ENCODE peak calls at places on chromosomes 16 and 17, in ten cellular contexts. One of them, this sample, is unnamed.

GRCh38 chr17:14015286-14015685 is 54.0 kb upstream of the COX10 start:
- DNase-seq in putamen: no peak
- DNase-seq in left ventricle myocardium inferior: no peak
- DNase-seq in type B pancreatic cell: no peak
- DNase-seq in activated T-helper 1 cell treated with Interleukin-2 at 50 U/mL for 16 hours: no peak
- DNase-seq in GM04504: no peak
- DNase-seq in adrenal gland: no peak
- DNase-seq in omental fat pad: no peak
- DNase-seq in hepatic stellate cell: no peak
- DNase-seq in nephron progenitor cell: no peak
- DNase-seq in this sample: no peak

GRCh38 chr17:66964930-66965800 is 658 bp downstream of the CACNG4 start:
- DNase-seq in adrenal gland: no peak
- DNase-seq in putamen: no peak
- DNase-seq in hepatic stellate cell: no peak
- DNase-seq in omental fat pad: no peak
- DNase-seq in nephron progenitor cell: peak
- DNase-seq in GM04504: no peak
- DNase-seq in left ventricle myocardium inferior: no peak
- DNase-seq in type B pancreatic cell: no peak
- DNase-seq in activated T-helper 1 cell treated with Interleukin-2 at 50 U/mL for 16 hours: no peak
- DNase-seq in this sample: no peak

GRCh38 chr17:4536259-4536741 is 18.9 kb downstream of the MYBBP1A start:
- DNase-seq in omental fat pad: no peak
- DNase-seq in hepatic stellate cell: no peak
- DNase-seq in type B pancreatic cell: no peak
- DNase-seq in adrenal gland: no peak
- DNase-seq in GM04504: no peak
- DNase-seq in activated T-helper 1 cell treated with Interleukin-2 at 50 U/mL for 16 hours: no peak
- DNase-seq in putamen: no peak
- DNase-seq in left ventricle myocardium inferior: no peak
- DNase-seq in nephron progenitor cell: no peak
- DNase-seq in this sample: no peak

GRCh38 chr17:35183332-35183731 is 10.9 kb downstream of the SLC35G3 start:
- DNase-seq in putamen: no peak
- DNase-seq in type B pancreatic cell: no peak
- DNase-seq in GM04504: no peak
- DNase-seq in activated T-helper 1 cell treated with Interleukin-2 at 50 U/mL for 16 hours: no peak
- DNase-seq in nephron progenitor cell: no peak
- DNase-seq in omental fat pad: no peak
- DNase-seq in hepatic stellate cell: no peak
- DNase-seq in left ventricle myocardium inferior: no peak
- DNase-seq in adrenal gland: no peak
- DNase-seq in this sample: no peak

GRCh38 chr16:88651989-88652762 is 1.3 kb upstream of the CYBA start:
- DNase-seq in left ventricle myocardium inferior: no peak
- DNase-seq in hepatic stellate cell: no peak
- DNase-seq in activated T-helper 1 cell treated with Interleukin-2 at 50 U/mL for 16 hours: no peak
- DNase-seq in type B pancreatic cell: no peak
- DNase-seq in putamen: no peak
- DNase-seq in GM04504: no peak
- DNase-seq in nephron progenitor cell: no peak
- DNase-seq in adrenal gland: no peak
- DNase-seq in omental fat pad: no peak
- DNase-seq in this sample: no peak

GRCh38 chr17:36979585-36979941 is 30.8 kb downstream of the AATF start:
- DNase-seq in hepatic stellate cell: no peak
- DNase-seq in left ventricle myocardium inferior: no peak
- DNase-seq in nephron progenitor cell: no peak
- DNase-seq in omental fat pad: no peak
- DNase-seq in GM04504: no peak
- DNase-seq in activated T-helper 1 cell treated with Interleukin-2 at 50 U/mL for 16 hours: no peak
- DNase-seq in type B pancreatic cell: no peak
- DNase-seq in adrenal gland: no peak
- DNase-seq in putamen: no peak
- DNase-seq in this sample: no peak

GRCh38 chr17:35793257-35793656 is 2.2 kb downstream of the MMP28 start:
- DNase-seq in GM04504: no peak
- DNase-seq in adrenal gland: no peak
- DNase-seq in omental fat pad: no peak
- DNase-seq in nephron progenitor cell: no peak
- DNase-seq in type B pancreatic cell: no peak
- DNase-seq in putamen: no peak
- DNase-seq in hepatic stellate cell: no peak
- DNase-seq in activated T-helper 1 cell treated with Interleukin-2 at 50 U/mL for 16 hours: no peak
- DNase-seq in left ventricle myocardium inferior: no peak
- DNase-seq in this sample: no peak

GRCh38 chr16:65068151-65068740 is 53.6 kb downstream of the CDH11 start:
- DNase-seq in putamen: peak
- DNase-seq in hepatic stellate cell: peak
- DNase-seq in left ventricle myocardium inferior: no peak
- DNase-seq in activated T-helper 1 cell treated with Interleukin-2 at 50 U/mL for 16 hours: no peak
- DNase-seq in omental fat pad: no peak
- DNase-seq in adrenal gland: peak
- DNase-seq in type B pancreatic cell: no peak
- DNase-seq in GM04504: peak
- DNase-seq in nephron progenitor cell: no peak
- DNase-seq in this sample: no peak

GRCh38 chr16:69073181-69073669 is 32.2 kb upstream of the HAS3 start:
- DNase-seq in omental fat pad: no peak
- DNase-seq in nephron progenitor cell: no peak
- DNase-seq in type B pancreatic cell: no peak
- DNase-seq in GM04504: peak
- DNase-seq in left ventricle myocardium inferior: no peak
- DNase-seq in adrenal gland: peak
- DNase-seq in hepatic stellate cell: peak
- DNase-seq in activated T-helper 1 cell treated with Interleukin-2 at 50 U/mL for 16 hours: no peak
- DNase-seq in putamen: no peak
- DNase-seq in this sample: no peak

GRCh38 chr17:57670769-57671545 is 74.1 kb downstream of the CCDC182 start:
- DNase-seq in GM04504: no peak
- DNase-seq in adrenal gland: no peak
- DNase-seq in nephron progenitor cell: no peak
- DNase-seq in putamen: no peak
- DNase-seq in hepatic stellate cell: no peak
- DNase-seq in activated T-helper 1 cell treated with Interleukin-2 at 50 U/mL for 16 hours: no peak
- DNase-seq in omental fat pad: no peak
- DNase-seq in type B pancreatic cell: peak
- DNase-seq in left ventricle myocardium inferior: no peak
- DNase-seq in this sample: no peak

GRCh38 chr17:9668532-9668931 is 23.2 kb downstream of the USP43 start:
- DNase-seq in omental fat pad: no peak
- DNase-seq in putamen: no peak
- DNase-seq in adrenal gland: no peak
- DNase-seq in activated T-helper 1 cell treated with Interleukin-2 at 50 U/mL for 16 hours: no peak
- DNase-seq in GM04504: no peak
- DNase-seq in type B pancreatic cell: no peak
- DNase-seq in left ventricle myocardium inferior: no peak
- DNase-seq in nephron progenitor cell: peak
- DNase-seq in hepatic stellate cell: no peak
- DNase-seq in this sample: no peak

GRCh38 chr16:84319146-84319760 is 24.6 kb downstream of the WFDC1 start:
- DNase-seq in GM04504: no peak
- DNase-seq in adrenal gland: no peak
- DNase-seq in putamen: no peak
- DNase-seq in hepatic stellate cell: no peak
- DNase-seq in activated T-helper 1 cell treated with Interleukin-2 at 50 U/mL for 16 hours: no peak
- DNase-seq in left ventricle myocardium inferior: no peak
- DNase-seq in omental fat pad: no peak
- DNase-seq in type B pancreatic cell: no peak
- DNase-seq in nephron progenitor cell: no peak
- DNase-seq in this sample: no peak

GRCh38 chr17:13346081-13346533 is 255.6 kb downstream of the HS3ST3A1 start:
- DNase-seq in adrenal gland: no peak
- DNase-seq in type B pancreatic cell: no peak
- DNase-seq in hepatic stellate cell: peak
- DNase-seq in activated T-helper 1 cell treated with Interleukin-2 at 50 U/mL for 16 hours: no peak
- DNase-seq in omental fat pad: no peak
- DNase-seq in GM04504: peak
- DNase-seq in putamen: no peak
- DNase-seq in nephron progenitor cell: no peak
- DNase-seq in left ventricle myocardium inferior: no peak
- DNase-seq in this sample: no peak

GRCh38 chr17:39113871-39114270 is 37.6 kb downstream of the PLXDC1 start:
- DNase-seq in hepatic stellate cell: no peak
- DNase-seq in GM04504: no peak
- DNase-seq in adrenal gland: no peak
- DNase-seq in putamen: no peak
- DNase-seq in type B pancreatic cell: no peak
- DNase-seq in omental fat pad: no peak
- DNase-seq in nephron progenitor cell: no peak
- DNase-seq in left ventricle myocardium inferior: no peak
- DNase-seq in activated T-helper 1 cell treated with Interleukin-2 at 50 U/mL for 16 hours: no peak
- DNase-seq in this sample: no peak

GRCh38 chr16:46711106-46711769 is 21.8 kb downstream of the ORC6 start:
- DNase-seq in adrenal gland: peak
- DNase-seq in nephron progenitor cell: no peak
- DNase-seq in omental fat pad: no peak
- DNase-seq in putamen: no peak
- DNase-seq in GM04504: no peak
- DNase-seq in activated T-helper 1 cell treated with Interleukin-2 at 50 U/mL for 16 hours: no peak
- DNase-seq in hepatic stellate cell: no peak
- DNase-seq in left ventricle myocardium inferior: peak
- DNase-seq in type B pancreatic cell: no peak
- DNase-seq in this sample: no peak

GRCh38 chr17:47244697-47245096 is 8.9 kb upstream of the ITGB3 start:
- DNase-seq in left ventricle myocardium inferior: no peak
- DNase-seq in nephron progenitor cell: no peak
- DNase-seq in adrenal gland: no peak
- DNase-seq in hepatic stellate cell: no peak
- DNase-seq in activated T-helper 1 cell treated with Interleukin-2 at 50 U/mL for 16 hours: no peak
- DNase-seq in GM04504: no peak
- DNase-seq in type B pancreatic cell: no peak
- DNase-seq in putamen: no peak
- DNase-seq in omental fat pad: no peak
- DNase-seq in this sample: no peak

GRCh38 chr16:46709464-46709863 is 20.0 kb downstream of the ORC6 start:
- DNase-seq in activated T-helper 1 cell treated with Interleukin-2 at 50 U/mL for 16 hours: no peak
- DNase-seq in nephron progenitor cell: no peak
- DNase-seq in type B pancreatic cell: no peak
- DNase-seq in GM04504: no peak
- DNase-seq in putamen: peak
- DNase-seq in hepatic stellate cell: no peak
- DNase-seq in left ventricle myocardium inferior: no peak
- DNase-seq in omental fat pad: no peak
- DNase-seq in adrenal gland: no peak
- DNase-seq in this sample: no peak

GRCh38 chr17:31425646-31426045 is 34.2 kb downstream of the RAB11FIP4 start:
- DNase-seq in hepatic stellate cell: no peak
- DNase-seq in type B pancreatic cell: no peak
- DNase-seq in putamen: no peak
- DNase-seq in activated T-helper 1 cell treated with Interleukin-2 at 50 U/mL for 16 hours: no peak
- DNase-seq in nephron progenitor cell: peak
- DNase-seq in GM04504: no peak
- DNase-seq in omental fat pad: no peak
- DNase-seq in left ventricle myocardium inferior: peak
- DNase-seq in adrenal gland: peak
- DNase-seq in this sample: no peak

GRCh38 chr16:65032397-65032796 is 89.5 kb downstream of the CDH11 start:
- DNase-seq in left ventricle myocardium inferior: no peak
- DNase-seq in putamen: no peak
- DNase-seq in hepatic stellate cell: no peak
- DNase-seq in activated T-helper 1 cell treated with Interleukin-2 at 50 U/mL for 16 hours: no peak
- DNase-seq in omental fat pad: no peak
- DNase-seq in GM04504: peak
- DNase-seq in nephron progenitor cell: no peak
- DNase-seq in type B pancreatic cell: no peak
- DNase-seq in adrenal gland: no peak
- DNase-seq in this sample: no peak

This sample was measured in activated T-helper 9 cell treated with anti-CD3 and anti-CD28 coated beads, Interleukin-2, amount 50 U/mL, for 16 hours.